ENCODE peak calls at places on chromosomes 7 and 10, in six cellular contexts. T, I, W, Y, N and P are unnamed samples.

GRCh38 chr7:117673839-117674238 is 194.0 kb downstream of the CFTR start:
- DNase-seq in T (no peak), I (peak; percentile 67), W (no peak), Y (no peak), N (no peak), P (peak; percentile 57)

GRCh38 chr10:11197266-11197712 is 179.6 kb downstream of the CELF2 start:
- DNase-seq in T (no peak), I (no peak), W (peak; percentile 40), Y (no peak), N (no peak), P (peak; percentile 6)

GRCh38 chr7:77954773-77955562 is 156.4 kb downstream of the PHTF2 start:
- DNase-seq in T (no peak), I (peak; percentile 69), W (no peak), Y (no peak), N (no peak), P (peak; percentile 48)

GRCh38 chr7:128831178-128831993 is 1.2 kb downstream of the FLNC start:
- DNase-seq in T (peak; percentile 72), I (peak; percentile 68), W (peak; percentile 73), Y (peak; percentile 92), N (no peak), P (peak; percentile 71)

GRCh38 chr10:69333205-69333604 is 54.9 kb downstream of the HK1 start:
- DNase-seq in T (no peak), I (no peak), W (peak; percentile 81), Y (peak; percentile 96), N (no peak), P (peak; percentile 78)

GRCh38 chr10:100729877-100730738 is 15.3 kb upstream of the PAX2 start:
- DNase-seq in T (no peak), I (no peak), W (no peak), Y (no peak), N (no peak), P (no peak)

GRCh38 chr10:130409346-130409745 is 273.2 kb downstream of the GLRX3 start:
- DNase-seq in T (no peak), I (no peak), W (peak; percentile 23), Y (no peak), N (no peak), P (no peak)

GRCh38 chr10:113007343-113007771 is 57.3 kb downstream of the TCF7L2 start:
- DNase-seq in T (no peak), I (no peak), W (no peak), Y (peak; percentile 56), N (no peak), P (no peak)

GRCh38 chr10:115566867-115567266 is 473.7 kb downstream of the ATRNL1 start:
- DNase-seq in T (no peak), I (no peak), W (no peak), Y (no peak), N (no peak), P (no peak)

GRCh38 chr7:104984591-104985258 is 29.3 kb upstream of the KMT2E start:
- DNase-seq in T (no peak), I (no peak), W (no peak), Y (no peak), N (no peak), P (no peak)

GRCh38 chr7:130095812-130096211 is 25.5 kb downstream of the KLHDC10 start:
- DNase-seq in T (no peak), I (peak; percentile 80), W (no peak), Y (no peak), N (no peak), P (peak; percentile 84)

GRCh38 chr10:84075226-84076046 is 63.9 kb upstream of the GHITM start:
- DNase-seq in T (no peak), I (no peak), W (no peak), Y (peak; percentile 32), N (no peak), P (no peak)

GRCh38 chr7:129612112-129613015 is 844 bp downstream of the NRF1 start:
- DNase-seq in T (peak; percentile 30), I (peak; percentile 53), W (no peak), Y (peak; percentile 47), N (no peak), P (peak; percentile 69)

GRCh38 chr10:133306097-133306476 is 2.6 kb downstream of the TUBGCP2 start:
- DNase-seq in T (no peak), I (no peak), W (no peak), Y (peak; percentile 29), N (no peak), P (no peak)

GRCh38 chr10:133308431-133309110 is at the start of the genes TUBGCP2 and ZNF511:
- DNase-seq in T (peak; percentile 78), I (peak; percentile 79), W (peak; percentile 85), Y (peak; percentile 63), N (no peak), P (peak; percentile 86)

GRCh38 chr10:133306941-133307379 is 1.7 kb downstream of the TUBGCP2 start:
- DNase-seq in T (no peak), I (no peak), W (no peak), Y (no peak), N (no peak), P (no peak)

GRCh38 chr10:133309111-133309719 is 501 bp downstream of the ZNF511 start:
- DNase-seq in T (peak; percentile 89), I (peak; percentile 85), W (peak; percentile 94), Y (peak; percentile 93), N (peak; percentile 77), P (peak; percentile 89)

GRCh38 chr10:133307776-133308430 is 769 bp downstream of the TUBGCP2 start:
- DNase-seq in T (peak; percentile 48), I (peak; percentile 58), W (peak; percentile 71), Y (peak; percentile 77), N (peak; percentile 19), P (peak; percentile 80)
- H4K8ac ChIP-seq in T (no peak overlapping the region), I (peak overlapping the region; percentile 60), W (no peak overlapping the region), Y (no peak overlapping the region), N (no peak overlapping the region), P (peak overlapping the region; percentile 38)

GRCh38 chr10:78461333-78461732 is 427.7 kb downstream of the RPS24 start:
- DNase-seq in T (no peak), I (no peak), W (peak; percentile 8), Y (no peak), N (no peak), P (no peak)

GRCh38 chr10:78462728-78463228 is 429.1 kb downstream of the RPS24 start:
- DNase-seq in T (no peak), I (peak; percentile 47), W (peak; percentile 12), Y (no peak), N (no peak), P (no peak)

GRCh38 chr10:78464118-78464855 is 430.6 kb downstream of the RPS24 start:
- DNase-seq in T (no peak), I (no peak), W (no peak), Y (no peak), N (no peak), P (no peak)

GRCh38 chr10:78460204-78460603 is 426.5 kb downstream of the RPS24 start:
- DNase-seq in T (no peak), I (no peak), W (no peak), Y (no peak), N (no peak), P (no peak)

DNA sequence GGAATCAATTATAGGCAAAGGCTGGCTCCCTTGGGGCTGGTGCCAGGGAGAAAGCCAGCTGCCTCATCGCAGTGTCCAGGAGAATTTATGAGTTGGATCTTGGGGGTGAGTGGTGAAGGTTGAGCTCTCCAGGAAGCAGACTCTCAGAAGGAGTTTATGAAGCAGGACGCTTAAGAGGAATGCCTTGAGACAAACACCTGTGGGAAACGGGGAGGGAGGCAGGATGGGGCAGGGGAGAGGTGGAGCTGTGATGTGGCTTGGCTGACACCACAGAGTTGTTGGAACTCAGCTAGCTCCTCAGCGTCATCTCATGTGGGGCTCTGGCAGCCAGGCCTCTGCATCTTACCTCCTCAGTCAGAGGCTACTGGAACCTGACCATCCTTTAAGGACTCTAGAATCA is 428.6 kb downstream of the RPS24 start:
- DNase-seq in T (no peak), I (no peak), W (peak; percentile 12), Y (no peak), N (no peak), P (no peak)
- H2BK5ac ChIP-seq in T (no peak overlapping the region), I (no peak overlapping the region), W (no peak overlapping the region), Y (no peak overlapping the region), N (no peak overlapping the region), P (no peak overlapping the region)

GRCh38 chr7:121303422-121304171 is 25.2 kb upstream of the WNT16 start:
- DNase-seq in T (no peak), I (no peak), W (peak; percentile 33), Y (peak; percentile 22), N (no peak), P (no peak)

GRCh38 chr7:121305109-121305508 is 23.7 kb upstream of the WNT16 start:
- DNase-seq in T (no peak), I (peak; percentile 50), W (no peak), Y (peak; percentile 60), N (no peak), P (no peak)

GRCh38 chr7:121306565-121306964 is 22.2 kb upstream of the WNT16 start:
- DNase-seq in T (no peak), I (no peak), W (no peak), Y (no peak), N (no peak), P (no peak)

GRCh38 chr7:121302214-121302745 is 26.5 kb upstream of the WNT16 start:
- DNase-seq in T (no peak), I (peak; percentile 89), W (no peak), Y (no peak), N (no peak), P (peak; percentile 44)

DNA sequence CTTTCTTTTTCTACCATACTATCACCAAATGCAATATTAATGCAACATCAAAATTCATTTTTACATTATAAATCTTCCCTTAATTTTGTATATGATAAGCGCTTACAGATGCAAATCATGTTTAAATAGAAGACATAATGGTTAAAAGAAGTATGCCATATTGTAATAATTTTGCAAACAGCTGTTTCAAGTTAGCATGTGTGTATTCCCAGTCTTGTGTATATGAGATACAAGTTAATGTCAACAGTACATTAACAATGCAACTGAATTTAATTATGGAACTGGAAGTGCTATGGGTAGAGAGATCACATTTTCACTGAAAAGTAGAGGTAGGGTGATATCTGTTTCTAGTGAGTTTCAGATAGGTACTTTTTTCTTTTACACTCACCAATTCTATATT is 24.5 kb upstream of the WNT16 start:
- DNase-seq in T (no peak), I (peak; percentile 33), W (no peak), Y (no peak), N (no peak), P (no peak)
- H2BK15ac ChIP-seq in T (no peak overlapping the region), I (peak overlapping the region; percentile 94), W (no peak overlapping the region), Y (no peak overlapping the region), N (no peak overlapping the region), P (no peak overlapping the region)

GRCh38 chr10:103545771-103546281 is 52.3 kb downstream of the NEURL1 start:
- DNase-seq in T (no peak), I (no peak), W (peak; percentile 14), Y (no peak), N (no peak), P (no peak)

GRCh38 chr10:103545366-103545765 is 51.9 kb downstream of the NEURL1 start:
- DNase-seq in T (no peak), I (no peak), W (peak; percentile 18), Y (no peak), N (no peak), P (no peak)

GRCh38 chr10:103544657-103545310 is 51.3 kb downstream of the NEURL1 start:
- DNase-seq in T (no peak), I (no peak), W (peak; percentile 27), Y (no peak), N (no peak), P (no peak)

GRCh38 chr10:103542764-103543616 is 49.5 kb downstream of the NEURL1 start:
- DNase-seq in T (peak; percentile 32), I (peak; percentile 49), W (peak; percentile 67), Y (peak; percentile 85), N (no peak), P (peak; percentile 51)

GRCh38 chr10:103543617-103544525 is 50.4 kb downstream of the NEURL1 start:
- DNase-seq in T (no peak), I (no peak), W (peak; percentile 15), Y (peak; percentile 25), N (no peak), P (no peak)
- H4K8ac ChIP-seq in T (no peak overlapping the region), I (no peak overlapping the region), W (no peak overlapping the region), Y (no peak overlapping the region), N (peak overlapping the region; percentile 15), P (no peak overlapping the region)

GRCh38 chr7:55130554-55131198 is 111.9 kb downstream of the EGFR start:
- DNase-seq in T (peak; percentile 56), I (peak; percentile 97), W (no peak), Y (no peak), N (no peak), P (peak; percentile 98)
- H2BK5ac ChIP-seq in T (no peak overlapping the region), I (peak overlapping the region; percentile 97), W (no peak overlapping the region), Y (no peak overlapping the region), N (no peak overlapping the region), P (peak overlapping the region; percentile 63)